ENCODE peak calls at places on chromosomes 6 and 20, in four cellular contexts. O is mammary epithelial cell, Z is upper lobe of right lung, P is IMR-90. J is an unnamed sample. For H3K4me1, the result is how much of the 10 kb centered on the place peaks cover.

GRCh38 chr6:137700751-137701477 is 166.1 kb upstream of the TNFAIP3 start:
- DNase-seq in O (no peak), P (no peak), Z (no peak), J (no peak)

GRCh38 chr6:33075568-33076405 is at the start of gene HLA-DPB1:
- DNase-seq in O (peak), Z (no peak), P (peak), J (no peak)

GRCh38 chr6:8707956-8708772 is 272.8 kb upstream of the SLC35B3 start:
- DNase-seq in P (no peak), O (peak), Z (peak), J (peak)

GRCh38 chr6:75109757-75110156 is 96.1 kb downstream of the COL12A1 start:
- DNase-seq in P (peak), O (no peak), Z (no peak), J (no peak)

GRCh38 chr6:98579941-98580340 is 254.4 kb upstream of the POU3F2 start:
- DNase-seq in O (peak), Z (no peak), P (peak), J (no peak)

GRCh38 chr20:56808119-56808725 is 179.1 kb downstream of the TFAP2C start:
- DNase-seq in O (no peak), P (no peak), Z (no peak), J (no peak)

GRCh38 chr6:128246472-128246871 is 273.9 kb downstream of the PTPRK start:
- DNase-seq in O (no peak), Z (no peak), P (no peak), J (no peak)

GRCh38 chr20:57849126-57849867 is 139.5 kb upstream of the PMEPA1 start:
- DNase-seq in Z (no peak), P (no peak), O (no peak), J (no peak)

GRCh38 chr20:10179574-10180298 is 38.9 kb upstream of the SNAP25 start:
- DNase-seq in O (no peak), Z (no peak), P (peak), J (no peak)

GRCh38 chr6:122381494-122382083 is 17.9 kb upstream of the HSF2 start:
- DNase-seq in O (peak), Z (no peak), P (peak), J (no peak)

GRCh38 chr20:36184816-36185776 is 30.6 kb downstream of the EPB41L1 start:
- DNase-seq in Z (no peak), P (no peak), O (no peak), J (no peak)

GRCh38 chr6:143224516-143224915 is 163.8 kb downstream of the AIG1 start:
- DNase-seq in Z (no peak), P (no peak), O (peak), J (no peak)

DNA sequence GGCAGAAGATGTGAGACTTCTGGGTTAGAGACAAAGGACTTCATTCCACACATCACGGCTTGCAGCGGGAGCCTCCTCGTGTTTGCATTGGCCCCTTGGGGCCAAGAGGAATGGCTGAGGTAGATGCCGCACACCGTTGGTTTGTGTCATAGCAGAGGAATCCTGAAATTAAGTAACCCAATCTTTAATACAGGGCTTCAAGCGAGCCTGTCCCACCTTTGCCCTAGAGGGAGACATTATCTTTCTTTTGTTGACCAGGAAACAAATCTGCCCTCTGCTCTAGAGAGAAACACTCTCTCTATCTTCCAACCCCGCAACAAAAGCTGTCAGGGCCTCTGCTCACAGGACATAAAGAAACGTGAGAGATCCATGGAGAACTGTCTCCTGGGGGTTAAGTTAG is 277.6 kb upstream of the ZFP64 start:
- DNase-seq in Z (no peak), O (no peak), P (no peak), J (no peak)
- TF ChIP-seq CTCF in Z (no peak), O (no peak), P (peak), J (no peak)

GRCh38 chr6:179340-179950 is 112.8 kb upstream of the DUSP22 start:
- DNase-seq in O (no peak), Z (no peak), P (no peak), J (no peak)
- H3K4me1 ChIP-seq in O (under half), Z (under half), P (under half), J (under half)

GRCh38 chr6:17038316-17038715 is 63.5 kb upstream of the STMND1 start:
- DNase-seq in Z (no peak), O (no peak), P (peak), J (no peak)

GRCh38 chr6:17035257-17035757 is 66.5 kb upstream of the STMND1 start:
- DNase-seq in O (no peak), Z (no peak), P (no peak), J (no peak)

GRCh38 chr6:17035994-17036393 is 65.9 kb upstream of the STMND1 start:
- DNase-seq in Z (no peak), P (no peak), O (no peak), J (no peak)

GRCh38 chr6:17031961-17032360 is 69.9 kb upstream of the STMND1 start:
- DNase-seq in P (no peak), Z (no peak), O (no peak), J (no peak)

GRCh38 chr6:17032595-17033591 is 69.0 kb upstream of the STMND1 start:
- DNase-seq in P (peak), Z (no peak), O (peak), J (peak)
- H3K4me3 ChIP-seq in P (peak), Z (no peak), O (no peak), J (no peak)

DNA sequence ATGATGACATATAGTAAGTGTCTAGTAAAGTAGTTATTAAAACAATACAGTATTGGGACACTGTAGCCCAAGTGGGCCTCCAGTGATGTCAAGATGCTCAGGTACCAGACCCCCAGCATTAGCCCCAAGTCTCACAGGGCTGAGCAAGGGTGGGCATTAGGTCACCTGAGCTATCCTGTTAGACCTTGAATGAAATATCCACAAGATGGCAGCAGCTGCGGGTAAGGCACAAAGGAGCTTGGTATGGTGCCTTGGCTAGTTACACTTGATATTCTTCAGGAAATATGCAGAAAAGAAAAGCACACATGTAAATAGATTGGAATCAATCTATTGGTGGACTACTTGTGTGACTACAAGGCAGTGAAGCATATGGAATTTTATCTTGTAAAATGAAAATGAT is 701.8 kb upstream of the ADGRB3 start:
- DNase-seq in P (no peak), O (no peak), Z (no peak), J (no peak)
- TF ChIP-seq CTCF in P (no peak), O (no peak), Z (no peak), J (no peak)

GRCh38 chr6:117022774-117023173 is 145.7 kb downstream of the RFX6 start:
- DNase-seq in O (peak), Z (no peak), P (no peak), J (no peak)

GRCh38 chr6:117018771-117019170 is 141.7 kb downstream of the RFX6 start:
- DNase-seq in O (no peak), Z (no peak), P (no peak), J (no peak)
- H3K4me1 ChIP-seq in O (under half), Z (under half), P (under half), J (under half)

J was measured in lower lobe of right lung.